ENCODE peak calls at places on chromosomes 6 and 20, in eight cellular contexts. One of them, this sample, is unnamed.

GRCh38 chr6:112310439-112311154 is 36.5 kb upstream of the RFPL4B start:
- DNase-seq in foreskin keratinocyte: no peak
- DNase-seq in spleen: no peak
- DNase-seq in pancreas: no peak
- DNase-seq in H1: no peak
- DNase-seq in SJSA1: no peak
- DNase-seq in transverse colon: no peak
- DNase-seq in heart right ventricle: no peak
- DNase-seq in this sample: no peak

GRCh38 chr6:32763417-32763816 is at the start of gene HLA-DQB2:
- DNase-seq in foreskin keratinocyte: no peak
- DNase-seq in spleen: no peak
- DNase-seq in pancreas: no peak
- DNase-seq in H1: no peak
- DNase-seq in SJSA1: no peak
- DNase-seq in transverse colon: no peak
- DNase-seq in heart right ventricle: no peak
- DNase-seq in this sample: no peak

GRCh38 chr20:58137651-58138265 is 90.7 kb downstream of the ANKRD60 start:
- DNase-seq in foreskin keratinocyte: no peak
- DNase-seq in spleen: peak
- DNase-seq in pancreas: no peak
- DNase-seq in H1: no peak
- DNase-seq in SJSA1: peak
- DNase-seq in transverse colon: no peak
- DNase-seq in heart right ventricle: no peak
- DNase-seq in this sample: no peak

GRCh38 chr6:117531346-117531745 is 48.9 kb downstream of the DCBLD1 start:
- DNase-seq in foreskin keratinocyte: no peak
- DNase-seq in spleen: no peak
- DNase-seq in pancreas: no peak
- DNase-seq in H1: no peak
- DNase-seq in SJSA1: no peak
- DNase-seq in transverse colon: no peak
- DNase-seq in heart right ventricle: no peak
- DNase-seq in this sample: no peak

GRCh38 chr20:3621111-3621510 is 42.1 kb downstream of the GFRA4 start:
- DNase-seq in foreskin keratinocyte: no peak
- DNase-seq in spleen: no peak
- DNase-seq in pancreas: no peak
- DNase-seq in H1: no peak
- DNase-seq in SJSA1: no peak
- DNase-seq in transverse colon: no peak
- DNase-seq in heart right ventricle: no peak
- DNase-seq in this sample: no peak

GRCh38 chr20:62119591-62120364 is 2.5 kb upstream of the LSM14B start:
- DNase-seq in foreskin keratinocyte: no peak
- DNase-seq in spleen: no peak
- DNase-seq in pancreas: no peak
- DNase-seq in H1: no peak
- DNase-seq in SJSA1: no peak
- DNase-seq in transverse colon: peak
- DNase-seq in heart right ventricle: peak
- DNase-seq in this sample: no peak

GRCh38 chr20:35629432-35630145 is 14.0 kb downstream of the SPAG4 start:
- DNase-seq in foreskin keratinocyte: no peak
- DNase-seq in spleen: no peak
- DNase-seq in pancreas: no peak
- DNase-seq in H1: no peak
- DNase-seq in SJSA1: no peak
- DNase-seq in transverse colon: no peak
- DNase-seq in heart right ventricle: no peak
- DNase-seq in this sample: no peak

GRCh38 chr6:113526995-113527394 is 330.1 kb upstream of the MARCKS start:
- DNase-seq in foreskin keratinocyte: no peak
- DNase-seq in spleen: no peak
- DNase-seq in pancreas: no peak
- DNase-seq in H1: no peak
- DNase-seq in SJSA1: no peak
- DNase-seq in transverse colon: no peak
- DNase-seq in heart right ventricle: no peak
- DNase-seq in this sample: no peak

GRCh38 chr6:124795879-124796838 is 166.1 kb upstream of the RNF217 start:
- DNase-seq in foreskin keratinocyte: peak
- DNase-seq in spleen: no peak
- DNase-seq in pancreas: no peak
- DNase-seq in H1: peak
- DNase-seq in SJSA1: no peak
- DNase-seq in transverse colon: no peak
- DNase-seq in heart right ventricle: peak
- DNase-seq in this sample: no peak

GRCh38 chr20:25540273-25540672 is 45.1 kb downstream of the NINL start:
- DNase-seq in foreskin keratinocyte: peak
- DNase-seq in spleen: no peak
- DNase-seq in pancreas: no peak
- DNase-seq in H1: no peak
- DNase-seq in SJSA1: no peak
- DNase-seq in transverse colon: no peak
- DNase-seq in heart right ventricle: no peak
- DNase-seq in this sample: no peak

GRCh38 chr6:33622456-33623431 is 1.6 kb downstream of the ITPR3 start:
- DNase-seq in foreskin keratinocyte: peak
- DNase-seq in spleen: no peak
- DNase-seq in pancreas: peak
- DNase-seq in H1: no peak
- DNase-seq in SJSA1: no peak
- DNase-seq in transverse colon: peak
- DNase-seq in heart right ventricle: no peak
- DNase-seq in this sample: no peak

GRCh38 chr6:30152019-30152673 is 8.9 kb downstream of the TRIM10 start:
- DNase-seq in foreskin keratinocyte: no peak
- DNase-seq in spleen: no peak
- DNase-seq in pancreas: no peak
- DNase-seq in H1: no peak
- DNase-seq in SJSA1: no peak
- DNase-seq in transverse colon: no peak
- DNase-seq in heart right ventricle: no peak
- DNase-seq in this sample: no peak

GRCh38 chr6:105522626-105523322 is 119.9 kb upstream of the PREP start:
- DNase-seq in foreskin keratinocyte: peak
- DNase-seq in spleen: no peak
- DNase-seq in pancreas: no peak
- DNase-seq in H1: no peak
- DNase-seq in SJSA1: no peak
- DNase-seq in transverse colon: no peak
- DNase-seq in heart right ventricle: no peak
- DNase-seq in this sample: no peak

GRCh38 chr6:134590449-134590848 is 272.5 kb upstream of the SGK1 start:
- DNase-seq in foreskin keratinocyte: peak
- DNase-seq in spleen: no peak
- DNase-seq in pancreas: no peak
- DNase-seq in H1: no peak
- DNase-seq in SJSA1: no peak
- DNase-seq in transverse colon: no peak
- DNase-seq in heart right ventricle: no peak
- DNase-seq in this sample: peak

GRCh38 chr6:52538921-52539354 is 37.9 kb downstream of the TRAM2 start:
- DNase-seq in foreskin keratinocyte: peak
- DNase-seq in spleen: no peak
- DNase-seq in pancreas: no peak
- DNase-seq in H1: no peak
- DNase-seq in SJSA1: peak
- DNase-seq in transverse colon: no peak
- DNase-seq in heart right ventricle: no peak
- DNase-seq in this sample: no peak

GRCh38 chr6:158987657-158988056 is 12.3 kb downstream of the RSPH3 start:
- DNase-seq in foreskin keratinocyte: no peak
- DNase-seq in spleen: no peak
- DNase-seq in pancreas: no peak
- DNase-seq in H1: no peak
- DNase-seq in SJSA1: no peak
- DNase-seq in transverse colon: no peak
- DNase-seq in heart right ventricle: no peak
- DNase-seq in this sample: no peak

GRCh38 chr20:24111858-24112257 is 123.3 kb upstream of the GGTLC1 start:
- DNase-seq in foreskin keratinocyte: no peak
- DNase-seq in spleen: no peak
- DNase-seq in pancreas: no peak
- DNase-seq in H1: no peak
- DNase-seq in SJSA1: no peak
- DNase-seq in transverse colon: no peak
- DNase-seq in heart right ventricle: no peak
- DNase-seq in this sample: no peak
- H3K27ac ChIP-seq in foreskin keratinocyte: no peak
- H3K27ac ChIP-seq in spleen: no peak
- H3K27ac ChIP-seq in pancreas: no peak
- H3K27ac ChIP-seq in H1: no peak
- H3K27ac ChIP-seq in SJSA1: no peak
- H3K27ac ChIP-seq in transverse colon: no peak
- H3K27ac ChIP-seq in heart right ventricle: no peak
- H3K27ac ChIP-seq in this sample: no peak

GRCh38 chr6:151119823-151120524 is 119.8 kb upstream of the AKAP12 start:
- DNase-seq in foreskin keratinocyte: no peak
- DNase-seq in spleen: no peak
- DNase-seq in pancreas: no peak
- DNase-seq in H1: no peak
- DNase-seq in SJSA1: no peak
- DNase-seq in transverse colon: peak
- DNase-seq in heart right ventricle: no peak
- DNase-seq in this sample: no peak
- H3K27ac ChIP-seq in foreskin keratinocyte: no peak
- H3K27ac ChIP-seq in spleen: no peak
- H3K27ac ChIP-seq in pancreas: no peak
- H3K27ac ChIP-seq in H1: no peak
- H3K27ac ChIP-seq in SJSA1: no peak
- H3K27ac ChIP-seq in transverse colon: peak
- H3K27ac ChIP-seq in heart right ventricle: no peak
- H3K27ac ChIP-seq in this sample: no peak

GRCh38 chr20:44787299-44787698 is 23.0 kb downstream of the RIMS4 start:
- DNase-seq in foreskin keratinocyte: no peak
- DNase-seq in spleen: no peak
- DNase-seq in pancreas: no peak
- DNase-seq in H1: no peak
- DNase-seq in SJSA1: no peak
- DNase-seq in transverse colon: peak
- DNase-seq in heart right ventricle: no peak
- DNase-seq in this sample: no peak

GRCh38 chr20:44785768-44786167 is 24.6 kb downstream of the RIMS4 start:
- DNase-seq in foreskin keratinocyte: peak
- DNase-seq in spleen: no peak
- DNase-seq in pancreas: no peak
- DNase-seq in H1: peak
- DNase-seq in SJSA1: no peak
- DNase-seq in transverse colon: no peak
- DNase-seq in heart right ventricle: no peak
- DNase-seq in this sample: no peak

GRCh38 chr20:44788706-44789456 is 21.5 kb downstream of the RIMS4 start:
- DNase-seq in foreskin keratinocyte: no peak
- DNase-seq in spleen: no peak
- DNase-seq in pancreas: no peak
- DNase-seq in H1: no peak
- DNase-seq in SJSA1: no peak
- DNase-seq in transverse colon: no peak
- DNase-seq in heart right ventricle: no peak
- DNase-seq in this sample: no peak

GRCh38 chr20:44781791-44782190 is 28.6 kb downstream of the RIMS4 start:
- DNase-seq in foreskin keratinocyte: no peak
- DNase-seq in spleen: no peak
- DNase-seq in pancreas: no peak
- DNase-seq in H1: no peak
- DNase-seq in SJSA1: no peak
- DNase-seq in transverse colon: no peak
- DNase-seq in heart right ventricle: no peak
- DNase-seq in this sample: no peak

GRCh38 chr20:44784688-44785087 is 25.7 kb downstream of the RIMS4 start:
- DNase-seq in foreskin keratinocyte: no peak
- DNase-seq in spleen: no peak
- DNase-seq in pancreas: no peak
- DNase-seq in H1: no peak
- DNase-seq in SJSA1: no peak
- DNase-seq in transverse colon: no peak
- DNase-seq in heart right ventricle: no peak
- DNase-seq in this sample: no peak
- H3K27ac ChIP-seq in foreskin keratinocyte: no peak
- H3K27ac ChIP-seq in spleen: no peak
- H3K27ac ChIP-seq in pancreas: no peak
- H3K27ac ChIP-seq in H1: peak
- H3K27ac ChIP-seq in SJSA1: no peak
- H3K27ac ChIP-seq in transverse colon: no peak
- H3K27ac ChIP-seq in heart right ventricle: no peak
- H3K27ac ChIP-seq in this sample: no peak

GRCh38 chr6:139290787-139291294 is 957 bp downstream of the TXLNB start:
- DNase-seq in foreskin keratinocyte: no peak
- DNase-seq in spleen: no peak
- DNase-seq in pancreas: no peak
- DNase-seq in H1: no peak
- DNase-seq in SJSA1: no peak
- DNase-seq in transverse colon: peak
- DNase-seq in heart right ventricle: no peak
- DNase-seq in this sample: no peak
- H3K27ac ChIP-seq in foreskin keratinocyte: no peak
- H3K27ac ChIP-seq in spleen: peak
- H3K27ac ChIP-seq in pancreas: no peak
- H3K27ac ChIP-seq in H1: no peak
- H3K27ac ChIP-seq in SJSA1: no peak
- H3K27ac ChIP-seq in transverse colon: peak
- H3K27ac ChIP-seq in heart right ventricle: peak
- H3K27ac ChIP-seq in this sample: no peak

GRCh38 chr20:48703511-48704219 is 124.1 kb downstream of the PREX1 start:
- DNase-seq in foreskin keratinocyte: no peak
- DNase-seq in spleen: peak
- DNase-seq in pancreas: peak
- DNase-seq in H1: no peak
- DNase-seq in SJSA1: no peak
- DNase-seq in transverse colon: no peak
- DNase-seq in heart right ventricle: peak
- DNase-seq in this sample: no peak
- H3K27ac ChIP-seq in foreskin keratinocyte: no peak
- H3K27ac ChIP-seq in spleen: no peak
- H3K27ac ChIP-seq in pancreas: no peak
- H3K27ac ChIP-seq in H1: no peak
- H3K27ac ChIP-seq in SJSA1: no peak
- H3K27ac ChIP-seq in transverse colon: no peak
- H3K27ac ChIP-seq in heart right ventricle: no peak
- H3K27ac ChIP-seq in this sample: no peak

DNA sequence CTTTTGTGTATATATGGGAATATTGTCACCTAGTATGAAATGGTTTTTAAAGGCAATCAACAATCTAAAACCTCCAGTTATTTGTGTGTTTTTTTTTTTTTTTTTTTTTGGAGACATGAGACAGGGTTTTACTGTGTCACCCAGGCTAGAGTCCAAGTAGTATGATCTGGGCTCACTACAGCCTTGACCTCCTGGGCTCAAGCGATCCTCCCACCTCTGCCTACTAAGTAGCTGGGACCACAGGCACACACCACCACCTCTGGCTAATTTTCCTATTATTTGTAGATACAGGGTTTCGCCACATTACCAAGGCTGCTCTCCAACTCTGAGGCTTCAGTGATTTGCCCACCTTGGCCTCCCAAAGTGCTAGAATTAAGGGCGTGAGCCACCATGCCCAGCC is 349.9 kb downstream of the UTRN start:
- DNase-seq in foreskin keratinocyte: no peak
- DNase-seq in spleen: no peak
- DNase-seq in pancreas: no peak
- DNase-seq in H1: no peak
- DNase-seq in SJSA1: no peak
- DNase-seq in transverse colon: no peak
- DNase-seq in heart right ventricle: no peak
- DNase-seq in this sample: no peak
- H3K27ac ChIP-seq in foreskin keratinocyte: no peak
- H3K27ac ChIP-seq in spleen: no peak
- H3K27ac ChIP-seq in pancreas: no peak
- H3K27ac ChIP-seq in H1: no peak
- H3K27ac ChIP-seq in SJSA1: no peak
- H3K27ac ChIP-seq in transverse colon: no peak
- H3K27ac ChIP-seq in heart right ventricle: no peak
- H3K27ac ChIP-seq in this sample: no peak

This sample was measured in epithelial cell of prostate.